ENCODE peak calls at places on chromosomes 6 and 20, in seven cellular contexts. B is astrocyte of the spinal cord; I is endothelial cell of umbilical vein; Y is fibroblast of lung; L is CD4-positive, alpha-beta memory T cell; C is CD8-positive, alpha-beta T cell; Q is heart right ventricle. X is an unnamed sample.

GRCh38 chr6:34230653-34231351 is 5.9 kb upstream of the HMGA1 start:
- DNase-seq in B (no peak), I (no peak), Y (no peak), L (no peak), C (no peak), Q (no peak), X (no peak)

GRCh38 chr6:102438181-102438580 is 1044.7 kb downstream of the GRIK2 start:
- DNase-seq in B (no peak), I (no peak), Y (no peak), L (no peak), C (no peak), Q (no peak), X (no peak)

GRCh38 chr6:161736796-161737292 is 463.0 kb upstream of the AGPAT4 start:
- DNase-seq in B (no peak), I (no peak), Y (no peak), L (no peak), C (no peak), Q (no peak), X (no peak)

GRCh38 chr6:27864906-27865883 is 47.0 kb downstream of the OR2B2 start:
- DNase-seq in B (peak), I (peak), Y (peak), L (peak), C (peak), Q (peak), X (peak)

GRCh38 chr20:35768731-35769664 is 2.8 kb upstream of the PHF20 start:
- DNase-seq in B (peak), I (peak), Y (peak), L (peak), C (peak), Q (peak), X (peak)

GRCh38 chr20:63183422-63184146 is 32.3 kb downstream of the YTHDF1 start:
- DNase-seq in B (no peak), I (peak), Y (peak), L (peak), C (peak), Q (no peak), X (no peak)

GRCh38 chr6:17107768-17108325 is 6.0 kb downstream of the STMND1 start:
- DNase-seq in B (no peak), I (no peak), Y (no peak), L (no peak), C (no peak), Q (no peak), X (no peak)

GRCh38 chr6:99614430-99615161 is 8.0 kb downstream of the PRDM13 start:
- DNase-seq in B (no peak), I (no peak), Y (no peak), L (no peak), C (no peak), Q (no peak), X (no peak)

GRCh38 chr6:148509152-148509571 is 166.5 kb downstream of the SASH1 start:
- DNase-seq in B (peak), I (no peak), Y (peak), L (no peak), C (no peak), Q (no peak), X (no peak)

GRCh38 chr20:2509794-2510193 is 1.1 kb upstream of the ZNF343 start:
- DNase-seq in B (no peak), I (no peak), Y (no peak), L (no peak), C (no peak), Q (no peak), X (no peak)
- H3K4me3 ChIP-seq in B (no peak), I (no peak), Y (peak), L (no peak), C (no peak), Q (peak), X (no peak)

GRCh38 chr6:29723666-29724588 is 693 bp downstream of the HLA-F start:
- DNase-seq in B (no peak), I (peak), Y (no peak), L (peak), C (peak), Q (peak), X (no peak)
- H3K4me3 ChIP-seq in B (peak), I (peak), Y (peak), L (peak), C (peak), Q (peak), X (peak)

DNA sequence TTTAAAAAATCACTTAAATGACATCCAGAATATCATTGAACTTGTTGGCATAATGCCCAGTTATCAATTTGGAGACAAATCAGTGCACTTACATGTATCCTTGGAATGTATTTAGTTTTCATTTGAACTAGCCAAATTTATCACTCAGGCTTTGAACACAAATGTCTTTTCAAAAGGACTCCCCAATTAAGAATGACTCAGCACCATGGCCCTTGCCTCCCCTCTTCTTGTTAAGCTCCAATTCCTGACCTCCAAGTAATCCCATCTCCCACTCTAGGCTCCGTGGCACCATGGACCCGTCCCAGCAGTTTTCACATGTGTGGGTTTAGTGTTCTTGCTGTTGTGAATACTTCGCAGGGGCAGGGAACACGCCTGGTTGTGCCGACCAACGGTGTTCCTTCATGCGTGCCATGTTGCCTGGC is 2.7 kb downstream of the AKAP12 start:
- DNase-seq in B (peak), I (no peak), Y (no peak), L (no peak), C (no peak), Q (no peak), X (no peak)
- H3K4me3 ChIP-seq in B (peak), I (no peak), Y (peak), L (no peak), C (no peak), Q (peak), X (peak)

GRCh38 chr6:138568997-138569396 is 69.7 kb upstream of the NHSL1 start:
- DNase-seq in B (no peak), I (no peak), Y (no peak), L (no peak), C (no peak), Q (no peak), X (no peak)
- H3K4me3 ChIP-seq in B (no peak), I (no peak), Y (no peak), L (no peak), C (no peak), Q (no peak), X (no peak)

DNA sequence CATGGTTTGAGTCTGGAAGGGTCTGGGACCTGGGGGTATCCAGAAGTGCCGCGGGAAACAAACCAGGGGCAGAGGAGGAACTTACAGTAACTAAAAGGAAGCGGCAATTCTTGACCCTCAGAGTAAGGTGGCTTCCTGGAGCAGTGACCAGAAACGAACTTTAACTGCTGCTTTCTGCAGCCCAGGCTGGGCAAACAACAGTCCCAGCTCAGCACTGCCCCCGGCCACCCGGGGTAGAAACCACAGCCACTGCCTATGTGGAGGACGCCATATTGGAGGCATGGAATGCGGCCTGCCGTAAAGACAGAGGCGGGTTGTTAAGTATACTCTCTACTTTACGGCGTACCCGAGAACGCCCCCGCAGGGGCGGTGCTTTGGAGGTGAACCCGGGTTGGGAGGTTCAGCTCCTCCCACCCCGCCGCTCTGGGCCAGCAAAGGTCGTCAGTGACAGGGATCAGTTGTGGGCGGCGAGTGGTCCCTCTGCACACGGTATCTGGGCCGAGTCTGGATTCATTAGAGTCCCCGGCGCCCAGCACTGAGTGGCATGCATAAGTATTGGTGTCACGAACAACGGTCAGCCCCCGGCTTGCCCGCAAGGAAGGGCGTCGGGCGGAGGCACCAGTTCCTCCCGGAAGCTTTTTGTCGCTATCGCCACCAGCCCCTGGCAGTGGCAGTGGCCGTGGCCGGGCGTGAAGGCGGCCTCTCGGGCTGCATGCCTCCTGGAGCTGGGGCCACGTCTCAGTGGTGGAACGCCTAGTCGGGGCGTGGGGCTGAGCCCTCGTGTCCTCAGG is at the start of gene PDSS2:
- DNase-seq in B (peak), I (peak), Y (peak), L (peak), C (peak), Q (peak), X (peak)
- H3K4me3 ChIP-seq in B (peak), I (peak), Y (peak), L (peak), C (peak), Q (peak), X (peak)

GRCh38 chr6:41548098-41548840 is 2.1 kb downstream of the FOXP4 start:
- DNase-seq in B (no peak), I (no peak), Y (no peak), L (peak), C (peak), Q (no peak), X (no peak)
- H3K4me3 ChIP-seq in B (peak), I (peak), Y (peak), L (peak), C (peak), Q (peak), X (peak)

DNA sequence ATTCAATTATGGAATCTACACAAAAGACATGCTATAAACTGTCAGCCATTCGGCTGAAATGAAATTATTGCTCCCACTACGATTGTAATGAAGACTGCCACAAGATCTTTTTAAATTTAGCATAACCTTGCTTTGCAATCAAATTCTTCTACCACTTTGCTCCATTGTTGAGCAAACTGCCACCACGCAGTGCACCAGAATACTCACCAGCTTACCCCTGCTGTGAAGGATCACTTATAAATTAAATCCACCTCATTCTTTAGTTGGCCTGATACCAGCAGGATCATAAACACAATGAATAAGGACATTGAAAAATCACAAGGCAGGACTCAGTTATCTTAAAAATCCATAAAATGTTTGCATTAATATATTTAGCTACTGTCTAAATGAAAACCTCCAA is 151.8 kb upstream of the PRND start:
- DNase-seq in B (no peak), I (no peak), Y (no peak), L (no peak), C (no peak), Q (no peak), X (no peak)
- H3K4me3 ChIP-seq in B (no peak), I (no peak), Y (no peak), L (no peak), C (no peak), Q (no peak), X (no peak)

DNA sequence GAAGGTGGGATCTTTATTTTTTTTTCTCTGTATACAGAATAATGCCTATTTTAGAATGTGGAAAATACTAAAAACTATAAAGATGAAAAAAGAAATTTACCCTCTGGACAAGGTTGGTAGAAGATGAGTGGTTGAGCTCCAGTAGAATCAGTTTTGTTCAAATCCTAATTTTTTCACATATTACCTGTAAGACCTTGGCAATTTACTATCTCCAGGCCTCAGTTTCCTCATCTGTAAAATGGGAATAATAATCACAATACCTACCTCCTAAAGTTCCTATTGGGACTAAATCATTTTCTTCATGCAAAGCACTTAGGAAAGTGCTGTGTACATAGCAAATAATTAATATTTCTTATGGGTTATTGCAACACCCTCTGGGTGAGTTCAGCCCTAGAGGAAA is 28.4 kb downstream of the DAAM2 start:
- DNase-seq in B (no peak), I (no peak), Y (no peak), L (no peak), C (no peak), Q (no peak), X (no peak)
- H3K4me3 ChIP-seq in B (no peak), I (no peak), Y (no peak), L (no peak), C (no peak), Q (peak), X (no peak)

GRCh38 chr6:150029749-150030148 is 4.4 kb upstream of the RAET1L start:
- DNase-seq in B (no peak), I (no peak), Y (no peak), L (no peak), C (no peak), Q (no peak), X (no peak)
- H3K4me3 ChIP-seq in B (no peak), I (no peak), Y (no peak), L (no peak), C (no peak), Q (no peak), X (no peak)

X was measured in skeletal muscle cell.